ENCODE peak calls at places on chromosome 15, in eight cellular contexts. One of them, this sample, is unnamed.

GRCh38 chr15:48355377-48355776 is 24.1 kb downstream of the DUT start:
- DNase-seq in GM23248: peak; percentile 91
- DNase-seq in ovary: no peak
- DNase-seq in BJ: no peak
- DNase-seq in adipocyte: no peak
- DNase-seq in CD8-positive, alpha-beta T cell: no peak
- DNase-seq in fibroblast of lung: peak; percentile 70
- DNase-seq in cardiac muscle cell: no peak
- DNase-seq in this sample: no peak

GRCh38 chr15:66115568-66116206 is 137.9 kb downstream of the MEGF11 start:
- DNase-seq in ovary: no peak
- DNase-seq in CD8-positive, alpha-beta T cell: peak; percentile 75
- DNase-seq in GM23248: no peak
- DNase-seq in adipocyte: no peak
- DNase-seq in cardiac muscle cell: no peak
- DNase-seq in fibroblast of lung: no peak
- DNase-seq in BJ: no peak
- DNase-seq in this sample: no peak

GRCh38 chr15:101310163-101310480 is 15.1 kb upstream of the SNRPA1 start:
- DNase-seq in GM23248: no peak
- DNase-seq in BJ: no peak
- DNase-seq in fibroblast of lung: no peak
- DNase-seq in ovary: no peak
- DNase-seq in CD8-positive, alpha-beta T cell: no peak
- DNase-seq in cardiac muscle cell: no peak
- DNase-seq in adipocyte: no peak
- DNase-seq in this sample: no peak

GRCh38 chr15:72285927-72286516 is 13.7 kb upstream of the PARP6 start:
- DNase-seq in BJ: no peak
- DNase-seq in fibroblast of lung: peak; percentile 12
- DNase-seq in cardiac muscle cell: peak; percentile 62
- DNase-seq in GM23248: peak; percentile 26
- DNase-seq in adipocyte: no peak
- DNase-seq in CD8-positive, alpha-beta T cell: peak; percentile 59
- DNase-seq in ovary: no peak
- DNase-seq in this sample: peak; percentile 25

GRCh38 chr15:88646951-88647350 is 8.1 kb downstream of the ISG20 start:
- DNase-seq in BJ: no peak
- DNase-seq in adipocyte: no peak
- DNase-seq in ovary: peak; percentile 8
- DNase-seq in CD8-positive, alpha-beta T cell: no peak
- DNase-seq in GM23248: no peak
- DNase-seq in fibroblast of lung: no peak
- DNase-seq in cardiac muscle cell: no peak
- DNase-seq in this sample: no peak

GRCh38 chr15:40238481-40238926 is 359 bp upstream of the PAK6 start:
- DNase-seq in adipocyte: no peak
- DNase-seq in cardiac muscle cell: no peak
- DNase-seq in CD8-positive, alpha-beta T cell: no peak
- DNase-seq in ovary: no peak
- DNase-seq in GM23248: no peak
- DNase-seq in BJ: no peak
- DNase-seq in fibroblast of lung: no peak
- DNase-seq in this sample: no peak

GRCh38 chr15:80483656-80484055 is 79.5 kb downstream of the ARNT2 start:
- DNase-seq in CD8-positive, alpha-beta T cell: no peak
- DNase-seq in cardiac muscle cell: no peak
- DNase-seq in BJ: no peak
- DNase-seq in GM23248: no peak
- DNase-seq in ovary: no peak
- DNase-seq in adipocyte: no peak
- DNase-seq in fibroblast of lung: no peak
- DNase-seq in this sample: no peak

GRCh38 chr15:72227192-72227586 is 3.8 kb downstream of the PKM start:
- DNase-seq in cardiac muscle cell: no peak
- DNase-seq in ovary: no peak
- DNase-seq in GM23248: peak; percentile 92
- DNase-seq in BJ: no peak
- DNase-seq in fibroblast of lung: peak; percentile 94
- DNase-seq in adipocyte: peak; percentile 77
- DNase-seq in CD8-positive, alpha-beta T cell: no peak
- DNase-seq in this sample: no peak

GRCh38 chr15:25242166-25242879 is 196.5 kb downstream of the UBE3A start:
- DNase-seq in cardiac muscle cell: no peak
- DNase-seq in fibroblast of lung: no peak
- DNase-seq in BJ: no peak
- DNase-seq in CD8-positive, alpha-beta T cell: no peak
- DNase-seq in GM23248: no peak
- DNase-seq in adipocyte: no peak
- DNase-seq in ovary: no peak
- DNase-seq in this sample: peak; percentile 2

GRCh38 chr15:71223516-71223915 is 108.2 kb downstream of the THSD4 start:
- DNase-seq in cardiac muscle cell: no peak
- DNase-seq in BJ: no peak
- DNase-seq in adipocyte: no peak
- DNase-seq in ovary: no peak
- DNase-seq in fibroblast of lung: no peak
- DNase-seq in GM23248: no peak
- DNase-seq in CD8-positive, alpha-beta T cell: no peak
- DNase-seq in this sample: no peak

GRCh38 chr15:39657714-39658113 is 76.8 kb downstream of the THBS1 start:
- DNase-seq in GM23248: peak; percentile 75
- DNase-seq in adipocyte: peak; percentile 44
- DNase-seq in CD8-positive, alpha-beta T cell: no peak
- DNase-seq in BJ: no peak
- DNase-seq in ovary: no peak
- DNase-seq in fibroblast of lung: peak; percentile 85
- DNase-seq in cardiac muscle cell: no peak
- DNase-seq in this sample: no peak

GRCh38 chr15:66072616-66073361 is 180.8 kb downstream of the MEGF11 start:
- DNase-seq in fibroblast of lung: peak; percentile 33
- DNase-seq in GM23248: no peak
- DNase-seq in cardiac muscle cell: no peak
- DNase-seq in adipocyte: peak; percentile 4
- DNase-seq in CD8-positive, alpha-beta T cell: no peak
- DNase-seq in ovary: no peak
- DNase-seq in BJ: no peak
- DNase-seq in this sample: no peak

GRCh38 chr15:25776071-25776740 is 86.9 kb downstream of the ATP10A start:
- DNase-seq in CD8-positive, alpha-beta T cell: no peak
- DNase-seq in GM23248: peak; percentile 28
- DNase-seq in fibroblast of lung: no peak
- DNase-seq in ovary: no peak
- DNase-seq in cardiac muscle cell: no peak
- DNase-seq in adipocyte: no peak
- DNase-seq in BJ: no peak
- DNase-seq in this sample: no peak

GRCh38 chr15:92653836-92654524 is 1.6 kb downstream of the FAM174B start:
- DNase-seq in ovary: no peak
- DNase-seq in cardiac muscle cell: peak; percentile 50
- DNase-seq in adipocyte: no peak
- DNase-seq in fibroblast of lung: peak; percentile 6
- DNase-seq in CD8-positive, alpha-beta T cell: no peak
- DNase-seq in BJ: no peak
- DNase-seq in GM23248: no peak
- DNase-seq in this sample: no peak

GRCh38 chr15:69576035-69576526 is 123.5 kb downstream of the RPLP1 start:
- DNase-seq in GM23248: peak; percentile 64
- DNase-seq in adipocyte: peak; percentile 70
- DNase-seq in BJ: no peak
- DNase-seq in fibroblast of lung: no peak
- DNase-seq in ovary: no peak
- DNase-seq in CD8-positive, alpha-beta T cell: peak; percentile 63
- DNase-seq in cardiac muscle cell: peak; percentile 34
- DNase-seq in this sample: peak; percentile 47

GRCh38 chr15:84780492-84780891 is 32.1 kb downstream of the ZNF592 start:
- DNase-seq in cardiac muscle cell: no peak
- DNase-seq in BJ: no peak
- DNase-seq in ovary: no peak
- DNase-seq in GM23248: no peak
- DNase-seq in fibroblast of lung: no peak
- DNase-seq in adipocyte: no peak
- DNase-seq in CD8-positive, alpha-beta T cell: no peak
- DNase-seq in this sample: no peak

GRCh38 chr15:84797212-84797611 is 19.9 kb upstream of the ALPK3 start:
- DNase-seq in GM23248: peak; percentile 85
- DNase-seq in adipocyte: peak; percentile 65
- DNase-seq in ovary: no peak
- DNase-seq in BJ: no peak
- DNase-seq in fibroblast of lung: peak; percentile 79
- DNase-seq in CD8-positive, alpha-beta T cell: no peak
- DNase-seq in cardiac muscle cell: no peak
- DNase-seq in this sample: no peak

GRCh38 chr15:32683231-32683630 is 34.6 kb upstream of the GREM1 start:
- DNase-seq in GM23248: peak; percentile 66
- DNase-seq in CD8-positive, alpha-beta T cell: no peak
- DNase-seq in ovary: no peak
- DNase-seq in fibroblast of lung: peak; percentile 39
- DNase-seq in BJ: no peak
- DNase-seq in cardiac muscle cell: no peak
- DNase-seq in adipocyte: peak; percentile 32
- DNase-seq in this sample: no peak

DNA sequence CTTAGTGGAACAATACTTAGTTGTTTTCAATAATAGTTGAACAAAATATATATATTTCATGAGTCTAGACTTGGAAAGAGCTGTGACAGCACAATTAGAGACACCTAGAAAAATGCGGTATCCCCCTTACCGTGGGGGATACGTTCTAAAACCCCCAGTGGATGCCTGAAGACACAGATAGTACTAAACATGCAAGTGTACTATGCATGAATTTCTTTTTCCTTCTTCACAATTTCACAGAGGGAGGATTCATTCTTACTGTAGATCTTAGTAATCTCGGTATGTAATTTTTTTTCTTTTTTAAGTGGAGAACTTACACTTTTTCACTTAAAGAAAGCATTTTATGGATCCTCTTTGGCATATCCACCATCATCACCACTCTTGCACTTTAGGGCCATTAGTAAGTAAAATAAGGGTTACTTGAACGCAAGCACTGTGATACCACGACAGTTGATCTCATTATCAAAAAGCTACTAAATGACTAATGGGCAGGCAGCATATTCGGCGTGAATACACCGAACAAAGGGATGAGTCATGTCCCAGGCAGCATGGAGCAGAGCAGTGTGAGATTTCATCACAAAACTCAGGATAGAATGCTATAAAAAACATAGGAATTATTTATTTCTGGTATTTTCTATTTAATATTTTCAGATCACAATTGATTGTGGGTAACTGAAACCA is 72.3 kb upstream of the ZNF280D start:
- DNase-seq in fibroblast of lung: peak; percentile 93
- DNase-seq in CD8-positive, alpha-beta T cell: no peak
- DNase-seq in adipocyte: peak; percentile 84
- DNase-seq in ovary: no peak
- DNase-seq in GM23248: peak; percentile 95
- DNase-seq in cardiac muscle cell: no peak
- DNase-seq in BJ: peak; percentile 30
- DNase-seq in this sample: no peak
- H3K4me3 ChIP-seq in fibroblast of lung: no peak overlapping the region
- H3K4me3 ChIP-seq in CD8-positive, alpha-beta T cell: no peak overlapping the region
- H3K4me3 ChIP-seq in adipocyte: peak overlapping the region; percentile 81
- H3K4me3 ChIP-seq in ovary: peak overlapping the region; percentile 10
- H3K4me3 ChIP-seq in GM23248: peak overlapping the region; percentile 67
- H3K4me3 ChIP-seq in cardiac muscle cell: no peak overlapping the region
- H3K4me3 ChIP-seq in BJ: no peak overlapping the region
- H3K4me3 ChIP-seq in this sample: peak overlapping the region; percentile 42

GRCh38 chr15:90892023-90892422 is 7.7 kb downstream of the FES start:
- DNase-seq in cardiac muscle cell: no peak
- DNase-seq in GM23248: no peak
- DNase-seq in adipocyte: no peak
- DNase-seq in BJ: no peak
- DNase-seq in ovary: no peak
- DNase-seq in CD8-positive, alpha-beta T cell: no peak
- DNase-seq in fibroblast of lung: no peak
- DNase-seq in this sample: no peak

GRCh38 chr15:90889736-90890456 is 5.6 kb downstream of the FES start:
- DNase-seq in CD8-positive, alpha-beta T cell: no peak
- DNase-seq in ovary: no peak
- DNase-seq in adipocyte: no peak
- DNase-seq in cardiac muscle cell: no peak
- DNase-seq in GM23248: no peak
- DNase-seq in fibroblast of lung: no peak
- DNase-seq in BJ: no peak
- DNase-seq in this sample: no peak

GRCh38 chr15:90889313-90889730 is 5.0 kb downstream of the FES start:
- DNase-seq in fibroblast of lung: peak; percentile 11
- DNase-seq in GM23248: no peak
- DNase-seq in BJ: no peak
- DNase-seq in ovary: no peak
- DNase-seq in cardiac muscle cell: no peak
- DNase-seq in CD8-positive, alpha-beta T cell: peak; percentile 57
- DNase-seq in adipocyte: no peak
- DNase-seq in this sample: no peak

GRCh38 chr15:90891346-90891949 is 7.1 kb downstream of the FES start:
- DNase-seq in fibroblast of lung: no peak
- DNase-seq in GM23248: no peak
- DNase-seq in adipocyte: no peak
- DNase-seq in cardiac muscle cell: no peak
- DNase-seq in BJ: no peak
- DNase-seq in ovary: no peak
- DNase-seq in CD8-positive, alpha-beta T cell: no peak
- DNase-seq in this sample: no peak

GRCh38 chr15:90890839-90891238 is 6.5 kb downstream of the FES start:
- DNase-seq in CD8-positive, alpha-beta T cell: no peak
- DNase-seq in adipocyte: no peak
- DNase-seq in GM23248: no peak
- DNase-seq in ovary: no peak
- DNase-seq in cardiac muscle cell: no peak
- DNase-seq in BJ: no peak
- DNase-seq in fibroblast of lung: no peak
- DNase-seq in this sample: no peak
- H3K36me3 ChIP-seq in CD8-positive, alpha-beta T cell: no peaks in the 10 kb centered on the region
- H3K36me3 ChIP-seq in adipocyte: peaks cover 28% of the 10 kb centered on the region
- H3K36me3 ChIP-seq in GM23248: no peaks in the 10 kb centered on the region
- H3K36me3 ChIP-seq in ovary: no peaks in the 10 kb centered on the region
- H3K36me3 ChIP-seq in cardiac muscle cell: no peaks in the 10 kb centered on the region
- H3K36me3 ChIP-seq in BJ: peaks cover 23% of the 10 kb centered on the region
- H3K36me3 ChIP-seq in fibroblast of lung: peaks cover 25% of the 10 kb centered on the region
- H3K36me3 ChIP-seq in this sample: peaks cover 84% of the 10 kb centered on the region

DNA sequence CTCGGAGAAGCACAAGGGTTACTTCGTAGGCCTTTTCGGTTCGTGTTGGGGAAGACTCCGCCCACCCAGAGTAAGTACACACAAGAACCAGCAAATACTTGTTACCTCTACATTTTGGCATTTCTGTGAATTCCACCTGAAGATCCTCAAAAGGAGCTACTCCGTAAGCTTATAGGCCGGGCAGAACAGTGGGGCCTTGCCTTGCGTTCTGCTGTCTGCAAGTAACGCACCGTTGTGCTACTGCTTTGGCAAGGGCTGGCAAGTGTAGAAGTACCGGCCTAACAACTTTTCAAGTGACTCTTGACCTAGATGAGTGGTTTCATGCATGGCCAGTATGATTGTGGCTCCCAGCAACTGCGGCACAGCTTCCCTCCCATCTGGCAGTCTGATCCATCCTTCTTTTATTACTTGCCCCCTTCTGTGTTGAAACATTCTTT is 6.4 kb upstream of the DNAAF4 start:
- DNase-seq in BJ: no peak
- DNase-seq in CD8-positive, alpha-beta T cell: no peak
- DNase-seq in fibroblast of lung: no peak
- DNase-seq in ovary: no peak
- DNase-seq in adipocyte: no peak
- DNase-seq in GM23248: no peak
- DNase-seq in cardiac muscle cell: no peak
- DNase-seq in this sample: no peak
- H3K4me3 ChIP-seq in BJ: no peak overlapping the region
- H3K4me3 ChIP-seq in CD8-positive, alpha-beta T cell: no peak overlapping the region
- H3K4me3 ChIP-seq in fibroblast of lung: no peak overlapping the region
- H3K4me3 ChIP-seq in ovary: no peak overlapping the region
- H3K4me3 ChIP-seq in adipocyte: no peak overlapping the region
- H3K4me3 ChIP-seq in GM23248: no peak overlapping the region
- H3K4me3 ChIP-seq in cardiac muscle cell: no peak overlapping the region
- H3K4me3 ChIP-seq in this sample: no peak overlapping the region

GRCh38 chr15:82595203-82595602 is 52.0 kb downstream of the CPEB1 start:
- DNase-seq in adipocyte: no peak
- DNase-seq in fibroblast of lung: no peak
- DNase-seq in CD8-positive, alpha-beta T cell: no peak
- DNase-seq in ovary: no peak
- DNase-seq in GM23248: no peak
- DNase-seq in BJ: no peak
- DNase-seq in cardiac muscle cell: no peak
- DNase-seq in this sample: no peak
- H3K36me3 ChIP-seq in adipocyte: no peaks in the 10 kb centered on the region
- H3K36me3 ChIP-seq in fibroblast of lung: no peaks in the 10 kb centered on the region
- H3K36me3 ChIP-seq in CD8-positive, alpha-beta T cell: no peaks in the 10 kb centered on the region
- H3K36me3 ChIP-seq in ovary: no peaks in the 10 kb centered on the region
- H3K36me3 ChIP-seq in GM23248: no peaks in the 10 kb centered on the region
- H3K36me3 ChIP-seq in BJ: no peaks in the 10 kb centered on the region
- H3K36me3 ChIP-seq in cardiac muscle cell: no peaks in the 10 kb centered on the region
- H3K36me3 ChIP-seq in this sample: no peaks in the 10 kb centered on the region

This sample was measured in left ventricle myocardium inferior.